ENCODE peak calls at places on chromosomes 3 and 15, in seven cellular contexts. P is neuronal stem cell, W is K562, K is GM23338, G is H9, O is neural progenitor cell, X is GM12878. S is an unnamed sample.

GRCh38 chr15:79535536-79535935 is 103.4 kb downstream of the MINAR1 start:
- DNase-seq in P (no peak), W (no peak), K (no peak), G (no peak), O (no peak), X (no peak), S (no peak)

GRCh38 chr15:28989239-28989830 is 103.6 kb downstream of the APBA2 start:
- DNase-seq in P (peak), W (peak), K (peak), G (peak), O (peak), X (no peak), S (no peak)

GRCh38 chr15:76235186-76235826 is 76.0 kb downstream of the ETFA start:
- DNase-seq in P (no peak), W (peak), K (peak), G (no peak), O (peak), X (no peak), S (peak)

GRCh38 chr15:70974004-70974832 is 81.6 kb downstream of the LRRC49 start:
- DNase-seq in P (no peak), W (peak), K (peak), G (no peak), O (peak), X (no peak), S (peak)

GRCh38 chr3:39107874-39108308 is 411 bp downstream of the TTC21A start:
- DNase-seq in P (no peak), W (peak), K (no peak), G (no peak), O (no peak), X (no peak), S (no peak)

GRCh38 chr15:59846100-59846499 is 157.0 kb upstream of the BNIP2 start:
- DNase-seq in P (no peak), W (no peak), K (no peak), G (no peak), O (no peak), X (no peak), S (no peak)

GRCh38 chr15:98946301-98947255 is 61.0 kb downstream of the PGPEP1L start:
- DNase-seq in P (no peak), W (no peak), K (no peak), G (no peak), O (no peak), X (no peak), S (no peak)

GRCh38 chr3:19946832-19947548 is at the start of gene RAB5A:
- DNase-seq in P (peak), W (peak), K (peak), G (peak), O (peak), X (peak), S (peak)

GRCh38 chr15:65365229-65365628 is 12.6 kb downstream of the IGDCC3 start:
- DNase-seq in P (no peak), W (no peak), K (peak), G (peak), O (peak), X (no peak), S (no peak)

GRCh38 chr3:621714-622113 is 425.2 kb downstream of the CHL1 start:
- DNase-seq in P (no peak), W (no peak), K (no peak), G (no peak), O (no peak), X (no peak), S (no peak)

GRCh38 chr15:40630313-40630712 is 36.3 kb downstream of the KNL1 start:
- DNase-seq in P (no peak), W (no peak), K (no peak), G (no peak), O (no peak), X (no peak), S (no peak)

GRCh38 chr3:138227650-138228049 is 40.5 kb downstream of the ARMC8 start:
- DNase-seq in P (no peak), W (no peak), K (no peak), G (no peak), O (no peak), X (no peak), S (no peak)

DNA sequence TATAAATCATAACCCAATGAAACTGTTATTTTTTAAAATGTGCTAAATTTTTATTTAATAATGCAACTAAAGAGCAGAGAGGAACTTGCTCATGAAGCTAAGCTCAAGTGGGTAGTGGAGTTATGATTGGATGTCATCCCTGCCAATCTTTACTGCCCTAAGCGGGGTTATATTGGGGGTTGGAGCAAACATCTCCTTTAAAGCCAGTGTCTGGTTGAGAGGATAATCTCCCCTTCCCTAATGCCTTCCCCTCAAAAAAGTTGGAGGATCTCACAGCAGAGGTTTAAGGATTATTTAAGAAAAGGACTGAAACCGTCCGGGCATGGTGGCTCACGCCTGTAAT is 32.1 kb upstream of the CLASP2 start:
- DNase-seq in P (no peak), W (no peak), K (peak), G (no peak), O (no peak), X (no peak), S (no peak)
- H3K27ac ChIP-seq in P (no peak), W (no peak), K (no peak), G (no peak), O (no peak), X (no peak), S (no peak)

GRCh38 chr3:129429080-129429451 is 630 bp upstream of the EFCAB12 start:
- DNase-seq in P (no peak), W (no peak), K (no peak), G (no peak), O (no peak), X (no peak), S (no peak)
- H2AFZ ChIP-seq in P (peak), W (peak), K (peak), G (no peak), O (peak), X (peak), S (peak)

DNA sequence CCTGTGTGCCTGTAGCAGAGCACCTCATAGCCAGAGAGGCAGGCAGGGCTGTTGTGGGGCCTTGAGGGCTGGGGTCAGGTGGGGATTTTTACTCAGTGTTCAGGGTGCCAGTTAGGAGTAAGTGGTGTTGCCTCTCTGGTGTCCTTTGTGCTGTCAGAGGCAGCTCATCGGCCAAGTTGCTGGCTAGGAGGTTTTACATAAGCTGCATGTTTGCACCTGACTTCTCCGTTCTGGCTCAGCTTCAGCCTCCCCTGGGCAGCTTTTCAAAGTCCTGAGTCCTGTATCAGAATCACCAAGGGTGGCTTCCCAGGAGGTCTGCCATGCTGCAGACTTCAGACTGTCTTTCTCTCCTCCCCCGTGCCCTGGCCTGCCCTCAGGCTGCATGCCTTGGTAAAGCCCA is 242.6 kb upstream of the TPM1 start:
- DNase-seq in P (no peak), W (no peak), K (no peak), G (no peak), O (no peak), X (no peak), S (no peak)
- H3K27ac ChIP-seq in P (no peak), W (no peak), K (no peak), G (no peak), O (no peak), X (no peak), S (no peak)

GRCh38 chr3:185558395-185558794 is 6.0 kb upstream of the LIPH start:
- DNase-seq in P (no peak), W (peak), K (no peak), G (no peak), O (no peak), X (no peak), S (peak)

GRCh38 chr3:185561374-185561943 is 9.1 kb upstream of the LIPH start:
- DNase-seq in P (no peak), W (no peak), K (peak), G (peak), O (no peak), X (no peak), S (no peak)

GRCh38 chr3:185560676-185561075 is 8.3 kb upstream of the LIPH start:
- DNase-seq in P (no peak), W (no peak), K (peak), G (no peak), O (no peak), X (no peak), S (no peak)

GRCh38 chr3:185559706-185560090 is 7.3 kb upstream of the LIPH start:
- DNase-seq in P (no peak), W (no peak), K (no peak), G (no peak), O (no peak), X (no peak), S (no peak)

DNA sequence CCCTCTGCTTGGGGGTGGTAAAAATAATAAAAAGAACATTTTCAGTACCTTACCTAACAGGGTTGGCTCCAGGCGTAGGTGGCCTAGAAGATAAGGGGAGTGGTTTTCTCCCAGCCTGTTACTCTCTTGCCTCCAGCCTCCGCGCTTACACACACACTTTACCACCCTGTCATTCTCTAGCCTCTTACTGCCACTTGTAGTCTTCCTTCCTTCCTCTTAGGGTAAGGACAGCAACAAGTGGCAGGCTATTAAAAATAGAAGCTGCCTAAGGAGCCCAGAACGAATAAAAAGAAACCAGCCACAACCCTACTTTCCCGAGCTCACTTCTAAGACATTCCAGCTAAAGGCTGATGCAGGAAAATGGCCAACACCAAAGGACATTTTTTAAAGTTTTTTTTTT is 9.6 kb upstream of the LIPH start:
- DNase-seq in P (no peak), W (no peak), K (peak), G (no peak), O (no peak), X (no peak), S (peak)
- H2AFZ ChIP-seq in P (no peak), W (peak), K (no peak), G (no peak), O (no peak), X (peak), S (no peak)

DNA sequence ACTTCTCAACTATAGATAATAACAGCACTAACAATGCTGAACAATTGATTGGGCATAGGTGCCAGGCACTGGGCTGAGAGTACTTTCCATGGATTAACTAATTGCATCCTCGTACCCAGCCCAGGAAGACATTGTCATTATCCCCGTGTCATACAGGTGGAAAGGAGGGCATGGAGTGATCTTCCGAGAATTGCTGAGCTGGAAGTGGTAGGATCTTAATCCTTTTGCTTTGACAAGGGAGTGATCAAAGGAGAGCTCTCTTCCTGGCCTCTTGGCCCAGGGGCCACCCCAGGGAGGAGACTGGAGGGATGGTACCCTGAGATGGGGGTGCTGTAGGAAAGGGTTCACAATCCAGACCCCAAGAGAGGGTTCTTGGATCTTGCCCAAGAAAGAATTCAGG is 91.8 kb upstream of the PROK2 start:
- DNase-seq in P (no peak), W (no peak), K (no peak), G (no peak), O (no peak), X (no peak), S (no peak)
- H3K27ac ChIP-seq in P (no peak), W (no peak), K (no peak), G (no peak), O (no peak), X (no peak), S (no peak)

GRCh38 chr3:141735176-141735575 is 2.9 kb upstream of the RNF7 start:
- DNase-seq in P (no peak), W (no peak), K (no peak), G (no peak), O (no peak), X (no peak), S (no peak)
- H2AFZ ChIP-seq in P (no peak), W (peak), K (no peak), G (no peak), O (no peak), X (no peak), S (no peak)

S was measured in hepatocyte.